ENCODE peak calls at places on chromosomes 7 and 10, in four cellular contexts. O, Y, A and X are unnamed samples.

GRCh38 chr10:63637833-63638443 is 116.7 kb downstream of the REEP3 start:
- DNase-seq in O (no peak), Y (no peak), A (no peak), X (no peak)

GRCh38 chr10:17835688-17836087 is 26.5 kb downstream of the MRC1 start:
- DNase-seq in O (no peak), Y (peak), A (no peak), X (peak)

GRCh38 chr10:95790982-95791381 is 35.0 kb downstream of the ENTPD1 start:
- DNase-seq in O (no peak), Y (no peak), A (no peak), X (no peak)

GRCh38 chr7:24982917-24983316 is 2.9 kb upstream of the OSBPL3 start:
- DNase-seq in O (no peak), Y (no peak), A (no peak), X (peak)

GRCh38 chr10:69051303-69051702 is 36.6 kb upstream of the SRGN start:
- DNase-seq in O (peak), Y (no peak), A (peak), X (no peak)

GRCh38 chr10:129965940-129966339 is 1.9 kb upstream of the EBF3 start:
- DNase-seq in O (no peak), Y (no peak), A (no peak), X (no peak)

GRCh38 chr7:149637911-149638565 is 135.3 kb downstream of the ZNF467 start:
- DNase-seq in O (no peak), Y (no peak), A (no peak), X (no peak)

GRCh38 chr10:127227027-127227426 is 30.6 kb upstream of the INSYN2A start:
- DNase-seq in O (no peak), Y (no peak), A (no peak), X (no peak)

GRCh38 chr10:35511649-35512048 is 93.5 kb upstream of the GJD4 start:
- DNase-seq in O (no peak), Y (no peak), A (no peak), X (no peak)

GRCh38 chr7:128974241-128974934 is 36.7 kb downstream of the IRF5 start:
- DNase-seq in O (no peak), Y (no peak), A (no peak), X (peak)

GRCh38 chr7:21960922-21961321 is 15.2 kb upstream of the CDCA7L start:
- DNase-seq in O (no peak), Y (no peak), A (no peak), X (peak)

GRCh38 chr7:38112075-38112474 is 66.0 kb upstream of the STARD3NL start:
- DNase-seq in O (no peak), Y (no peak), A (no peak), X (no peak)

GRCh38 chr10:71729023-71729649 is 9.6 kb upstream of the C10orf105 start:
- DNase-seq in O (no peak), Y (peak), A (peak), X (peak)

GRCh38 chr10:124356706-124357582 is 61.8 kb downstream of the OAT start:
- DNase-seq in O (no peak), Y (no peak), A (no peak), X (peak)

GRCh38 chr10:110512461-110513187 is 14.9 kb downstream of the DUSP5 start:
- DNase-seq in O (no peak), Y (peak), A (no peak), X (peak)

GRCh38 chr10:116947838-116948529 is 57.0 kb downstream of the SHTN1 start:
- DNase-seq in O (no peak), Y (peak), A (no peak), X (peak)

GRCh38 chr10:48251152-48251524 is 23.4 kb downstream of the FRMPD2 start:
- DNase-seq in O (no peak), Y (no peak), A (no peak), X (peak)

GRCh38 chr10:77501846-77502251 is 135.8 kb downstream of the KCNMA1 start:
- DNase-seq in O (no peak), Y (no peak), A (no peak), X (peak)

GRCh38 chr7:95411666-95412065 is 15.5 kb upstream of the PON3 start:
- DNase-seq in O (no peak), Y (no peak), A (no peak), X (no peak)

GRCh38 chr10:25444266-25444665 is 269.5 kb downstream of the GPR158 start:
- DNase-seq in O (no peak), Y (no peak), A (no peak), X (no peak)

GRCh38 chr7:89661876-89662275 is 492.4 kb upstream of the STEAP1 start:
- DNase-seq in O (no peak), Y (no peak), A (no peak), X (no peak)

GRCh38 chr10:78724846-78725245 is 343.9 kb upstream of the ZMIZ1 start:
- DNase-seq in O (no peak), Y (no peak), A (no peak), X (no peak)

GRCh38 chr7:29342761-29343160 is 148.2 kb downstream of the CHN2 start:
- DNase-seq in O (no peak), Y (no peak), A (no peak), X (peak)

GRCh38 chr10:49756031-49756430 is 6.1 kb downstream of the OGDHL start:
- DNase-seq in O (no peak), Y (no peak), A (no peak), X (no peak)

GRCh38 chr7:136050462-136050847 is 73.3 kb upstream of the MTPN start:
- DNase-seq in O (no peak), Y (no peak), A (no peak), X (no peak)

GRCh38 chr10:125629758-125630376 is 53.1 kb downstream of the TEX36 start:
- DNase-seq in O (no peak), Y (peak), A (no peak), X (peak)

GRCh38 chr10:129224065-129224464 is 243.0 kb upstream of the MGMT start:
- DNase-seq in O (no peak), Y (no peak), A (no peak), X (no peak)

GRCh38 chr10:117071293-117072050 is 66.5 kb upstream of the SHTN1 start:
- DNase-seq in O (no peak), Y (no peak), A (no peak), X (no peak)

GRCh38 chr7:135904282-135904681 is 72.9 kb downstream of the MTPN start:
- DNase-seq in O (no peak), Y (no peak), A (no peak), X (no peak)

GRCh38 chr10:5476918-5477525 is 22.3 kb downstream of the CALML5 start:
- DNase-seq in O (no peak), Y (no peak), A (no peak), X (no peak)

GRCh38 chr7:80795174-80795573 is 123.7 kb downstream of the SEMA3C start:
- DNase-seq in O (no peak), Y (no peak), A (no peak), X (no peak)

GRCh38 chr10:126705951-126706565 is 35.6 kb upstream of the C10orf90 start:
- DNase-seq in O (no peak), Y (no peak), A (no peak), X (no peak)

GRCh38 chr7:141928147-141928894 is 12.1 kb downstream of the OR9A4 start:
- DNase-seq in O (no peak), Y (no peak), A (no peak), X (peak)

GRCh38 chr7:252216-252965 is 37.6 kb upstream of the FOXL3 start:
- DNase-seq in O (no peak), Y (no peak), A (no peak), X (no peak)

GRCh38 chr7:250523-250922 is 39.4 kb upstream of the FOXL3 start:
- DNase-seq in O (no peak), Y (no peak), A (no peak), X (no peak)

GRCh38 chr7:251005-251404 is 39.0 kb upstream of the FOXL3 start:
- DNase-seq in O (no peak), Y (no peak), A (no peak), X (no peak)

GRCh38 chr7:252981-253380 is 37.0 kb upstream of the FOXL3 start:
- DNase-seq in O (no peak), Y (no peak), A (no peak), X (no peak)

GRCh38 chr7:251446-252175 is 38.4 kb upstream of the FOXL3 start:
- DNase-seq in O (no peak), Y (no peak), A (no peak), X (no peak)
- H3K4me3 ChIP-seq in O (no peak), Y (no peak), A (no peak), X (no peak)

GRCh38 chr10:60303778-60304177 is 85.9 kb downstream of the ANK3 start:
- DNase-seq in O (no peak), Y (no peak), A (no peak), X (no peak)

GRCh38 chr10:60298408-60299389 is 91.0 kb downstream of the ANK3 start:
- DNase-seq in O (no peak), Y (no peak), A (no peak), X (no peak)

GRCh38 chr10:60296073-60296472 is 93.6 kb downstream of the ANK3 start:
- DNase-seq in O (no peak), Y (no peak), A (no peak), X (no peak)

GRCh38 chr10:60299390-60299778 is 90.3 kb downstream of the ANK3 start:
- DNase-seq in O (no peak), Y (no peak), A (no peak), X (no peak)

GRCh38 chr10:60299961-60300883 is 89.5 kb downstream of the ANK3 start:
- DNase-seq in O (no peak), Y (no peak), A (no peak), X (no peak)
- H3K4me3 ChIP-seq in O (no peak), Y (no peak), A (peak), X (no peak)

GRCh38 chr7:74290590-74290950 is 1.4 kb downstream of the CLIP2 start:
- DNase-seq in O (no peak), Y (no peak), A (no peak), X (no peak)
- H3K4me3 ChIP-seq in O (peak), Y (peak), A (peak), X (peak)

DNA sequence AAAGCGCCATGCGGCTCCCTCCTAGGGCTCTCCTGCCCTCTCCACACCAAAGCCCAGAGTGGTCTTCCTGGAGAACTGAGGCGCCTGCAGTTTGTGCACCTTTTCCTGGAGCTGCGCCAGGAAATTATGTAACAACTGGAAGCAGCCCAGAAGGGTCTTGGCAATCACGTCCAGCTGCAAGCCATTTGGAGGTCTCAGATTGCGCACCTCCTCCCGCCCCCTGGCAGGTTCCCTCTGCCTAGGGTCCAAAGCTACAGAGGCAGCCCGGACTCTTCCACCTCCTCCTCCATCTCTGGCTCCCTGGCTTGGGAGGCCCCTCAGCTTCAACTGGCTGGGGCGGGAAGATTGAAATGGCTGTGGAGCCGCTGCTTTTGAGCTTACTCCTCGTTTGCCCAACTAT is 34.0 kb upstream of the SFTPD start:
- DNase-seq in O (no peak), Y (no peak), A (no peak), X (no peak)
- H3K4me3 ChIP-seq in O (no peak), Y (no peak), A (no peak), X (no peak)

GRCh38 chr10:132232981-132233380 is 46.2 kb downstream of the DPYSL4 start:
- DNase-seq in O (no peak), Y (no peak), A (no peak), X (no peak)
- H3K4me3 ChIP-seq in O (no peak), Y (no peak), A (no peak), X (no peak)

GRCh38 chr10:44386546-44387052 is 1.7 kb upstream of the CXCL12 start:
- DNase-seq in O (peak), Y (peak), A (peak), X (peak)

GRCh38 chr10:44384601-44385422 is at the start of gene CXCL12:
- DNase-seq in O (peak), Y (no peak), A (peak), X (peak)

GRCh38 chr10:44385726-44386438 is 985 bp upstream of the CXCL12 start:
- DNase-seq in O (peak), Y (no peak), A (peak), X (no peak)

GRCh38 chr10:44383749-44384600 is 922 bp downstream of the CXCL12 start:
- DNase-seq in O (no peak), Y (no peak), A (peak), X (no peak)

GRCh38 chr10:44385423-44385725 is 477 bp upstream of the CXCL12 start:
- DNase-seq in O (no peak), Y (no peak), A (no peak), X (no peak)
- H3K4me3 ChIP-seq in O (peak), Y (no peak), A (peak), X (no peak)